ENCODE peak calls at places on chromosomes 4 and X, in four cellular contexts. T is WTC11, R is HepG2, U is K562. C is an unnamed sample.

GRCh38 chrX:45710081-45710801 is 509.6 kb upstream of the DIPK2B start:
- DNase-seq in T (no peak), R (no peak), U (no peak), C (peak)

GRCh38 chr4:136908122-136908521 is 624.2 kb downstream of the PCDH18 start:
- DNase-seq in T (no peak), R (no peak), U (no peak), C (no peak)

GRCh38 chrX:155263854-155264628 is at the start of gene RAB39B:
- DNase-seq in T (peak), R (peak), U (no peak), C (peak)

GRCh38 chr4:169854090-169854489 is 96.3 kb upstream of the HPF1 start:
- DNase-seq in T (peak), R (no peak), U (no peak), C (no peak)

GRCh38 chr4:139918994-139919393 is 235.0 kb downstream of the MAML3 start:
- DNase-seq in T (no peak), R (no peak), U (no peak), C (no peak)

GRCh38 chrX:140971385-140971784 is 31.0 kb upstream of the SPANXB1 start:
- DNase-seq in T (no peak), R (no peak), U (no peak), C (no peak)

GRCh38 chrX:133913009-133913408 is 72.4 kb downstream of the GPC3 start:
- DNase-seq in T (no peak), R (no peak), U (no peak), C (no peak)

GRCh38 chr4:73673286-73673685 is 53.0 kb upstream of the RASSF6 start:
- DNase-seq in T (no peak), R (no peak), U (no peak), C (no peak)

GRCh38 chrX:154986826-154987575 is 35.5 kb downstream of the F8 start:
- DNase-seq in T (no peak), R (no peak), U (no peak), C (no peak)

GRCh38 chr4:43886196-43886595 is 562.4 kb downstream of the KCTD8 start:
- DNase-seq in T (no peak), R (no peak), U (no peak), C (no peak)

GRCh38 chr4:168440442-168441264 is 39.6 kb downstream of the DDX60L start:
- DNase-seq in T (no peak), R (no peak), U (no peak), C (peak)

GRCh38 chr4:164700471-164700870 is 53.5 kb upstream of the SMIM31 start:
- DNase-seq in T (peak), R (peak), U (no peak), C (no peak)

GRCh38 chrX:39705299-39705698 is 392.5 kb downstream of the BCOR start:
- DNase-seq in T (no peak), R (no peak), U (no peak), C (no peak)

GRCh38 chrX:153416781-153417180 is 5.5 kb downstream of the ZFP92 start:
- DNase-seq in T (no peak), R (no peak), U (peak), C (no peak)

GRCh38 chr4:102639602-102640001 is 121.2 kb downstream of the MANBA start:
- DNase-seq in T (no peak), R (no peak), U (no peak), C (no peak)

GRCh38 chr4:83535520-83535944 is 376 bp upstream of the GPAT3 start:
- DNase-seq in T (peak), R (peak), U (no peak), C (no peak)

GRCh38 chr4:147754037-147754445 is 22.2 kb downstream of the ARHGAP10 start:
- DNase-seq in T (no peak), R (no peak), U (no peak), C (no peak)

GRCh38 chrX:150692837-150693781 is at the start of gene MTMR1:
- DNase-seq in T (no peak), R (no peak), U (peak), C (no peak)

GRCh38 chrX:134933911-134934310 is 56.9 kb upstream of the SMIM10 start:
- DNase-seq in T (no peak), R (no peak), U (no peak), C (no peak)

GRCh38 chr4:76147454-76148141 is 599 bp downstream of the NUP54 start:
- DNase-seq in T (peak), R (peak), U (peak), C (peak)

GRCh38 chr4:87848622-87849351 is 16.0 kb downstream of the MEPE start:
- DNase-seq in T (peak), R (peak), U (peak), C (no peak)

GRCh38 chr4:7904108-7904516 is 35.5 kb downstream of the AFAP1 start:
- DNase-seq in T (no peak), R (no peak), U (no peak), C (no peak)

GRCh38 chrX:68821616-68822015 is 7.2 kb upstream of the EFNB1 start:
- DNase-seq in T (no peak), R (no peak), U (no peak), C (no peak)

GRCh38 chr4:104429150-104429741 is 65.4 kb downstream of the CXXC4 start:
- DNase-seq in T (no peak), R (no peak), U (no peak), C (no peak)

GRCh38 chr4:99943904-99944437 is 2.4 kb downstream of the DNAJB14 start:
- DNase-seq in T (no peak), R (no peak), U (no peak), C (no peak)

GRCh38 chr4:99947608-99948007 is 1.2 kb upstream of the DNAJB14 start:
- DNase-seq in T (no peak), R (no peak), U (no peak), C (no peak)

GRCh38 chr4:99945718-99946345 is 586 bp downstream of the DNAJB14 start:
- DNase-seq in T (peak), R (peak), U (peak), C (no peak)

GRCh38 chr4:99947190-99947578 is 766 bp upstream of the DNAJB14 start:
- DNase-seq in T (no peak), R (no peak), U (no peak), C (no peak)

DNA sequence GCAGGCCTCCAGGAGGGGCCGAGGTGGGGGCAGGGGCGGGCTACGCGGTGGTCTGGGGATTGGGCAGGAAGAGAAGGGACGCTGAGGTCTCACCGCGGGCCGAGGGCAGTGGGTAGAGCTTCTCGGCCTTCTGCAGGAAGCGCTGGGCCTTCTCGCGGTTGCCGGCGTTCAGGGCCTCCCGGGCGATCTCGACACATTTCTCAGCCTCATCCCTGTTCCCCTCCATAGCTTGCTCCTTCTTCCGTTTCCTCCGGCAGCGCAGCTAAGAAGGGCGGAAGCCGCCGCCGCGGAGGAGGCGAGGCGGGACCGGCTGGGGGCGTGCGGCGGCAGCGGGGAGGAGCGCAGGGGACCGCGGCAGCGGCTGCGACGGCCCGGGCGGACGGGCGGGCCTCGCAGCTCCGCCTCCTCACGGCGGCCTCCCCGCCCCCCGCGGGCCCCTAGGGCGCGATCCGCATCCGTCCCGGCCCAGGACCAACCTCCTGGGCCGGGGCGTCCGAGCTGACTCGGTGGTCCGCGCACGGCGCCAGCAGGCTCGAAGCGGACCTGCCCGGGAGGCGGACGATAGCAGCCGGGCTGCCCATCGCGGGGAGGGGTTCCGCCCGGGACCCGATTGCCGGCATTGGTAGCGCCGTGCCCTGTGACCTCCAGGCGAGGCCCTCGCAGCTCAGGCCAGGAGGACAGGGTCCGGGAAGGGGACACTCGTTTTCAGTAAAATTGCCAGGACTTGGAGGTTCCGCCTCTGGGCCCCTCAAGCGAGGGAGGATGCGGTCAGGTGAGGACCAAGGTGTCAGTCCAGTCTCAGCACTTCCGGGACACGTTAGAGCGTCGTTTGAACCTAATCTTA is at the start of gene DNAJB14:
- DNase-seq in T (peak), R (peak), U (peak), C (no peak)
- TF ChIP-seq CTCF in T (no peak), R (peak), U (peak), C (no peak)

GRCh38 chr4:1854752-1855151 is 1.2 kb downstream of the LETM1 start:
- DNase-seq in T (no peak), R (no peak), U (no peak), C (no peak)

GRCh38 chr4:1852904-1853623 is 2.9 kb downstream of the LETM1 start:
- DNase-seq in T (no peak), R (no peak), U (peak), C (no peak)

GRCh38 chr4:1850276-1850675 is 5.7 kb downstream of the LETM1 start:
- DNase-seq in T (no peak), R (no peak), U (no peak), C (no peak)

GRCh38 chr4:1851575-1852415 is 4.2 kb downstream of the LETM1 start:
- DNase-seq in T (no peak), R (no peak), U (peak), C (no peak)

DNA sequence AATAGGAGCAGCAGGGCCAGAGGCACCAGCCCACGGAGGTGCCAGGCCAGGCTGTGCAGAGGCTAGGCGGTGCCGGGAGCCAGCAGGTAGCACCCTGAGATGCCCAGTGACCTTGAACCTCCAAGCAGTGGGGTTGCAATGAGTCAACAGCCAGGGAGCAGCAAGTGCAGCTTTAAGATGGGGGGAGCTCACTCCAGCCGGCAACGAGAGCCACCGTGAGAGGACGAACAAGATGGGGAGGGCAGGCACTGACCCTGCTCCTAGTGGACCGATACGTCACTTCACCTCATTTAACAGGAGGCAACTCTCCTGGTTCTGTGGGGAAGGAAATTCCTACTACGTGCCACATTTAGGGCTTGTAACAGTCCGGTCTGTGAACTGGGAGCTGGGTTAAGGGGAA is 4.8 kb downstream of the LETM1 start:
- DNase-seq in T (no peak), R (no peak), U (peak), C (no peak)
- TF ChIP-seq NR2C2 in T (no peak), R (no peak), U (no peak), C (no peak)

GRCh38 chr4:130233377-130234047 is 1137.6 kb downstream of the C4orf33 start:
- DNase-seq in T (no peak), R (no peak), U (no peak), C (peak)
- TF ChIP-seq CTCF in T (no peak), R (no peak), U (no peak), C (no peak)

GRCh38 chrX:24479924-24480722 is 15.0 kb downstream of the PDK3 start:
- DNase-seq in T (no peak), R (no peak), U (no peak), C (peak)
- TF ChIP-seq NR2C2 in T (no peak), R (no peak), U (no peak), C (no peak)

DNA sequence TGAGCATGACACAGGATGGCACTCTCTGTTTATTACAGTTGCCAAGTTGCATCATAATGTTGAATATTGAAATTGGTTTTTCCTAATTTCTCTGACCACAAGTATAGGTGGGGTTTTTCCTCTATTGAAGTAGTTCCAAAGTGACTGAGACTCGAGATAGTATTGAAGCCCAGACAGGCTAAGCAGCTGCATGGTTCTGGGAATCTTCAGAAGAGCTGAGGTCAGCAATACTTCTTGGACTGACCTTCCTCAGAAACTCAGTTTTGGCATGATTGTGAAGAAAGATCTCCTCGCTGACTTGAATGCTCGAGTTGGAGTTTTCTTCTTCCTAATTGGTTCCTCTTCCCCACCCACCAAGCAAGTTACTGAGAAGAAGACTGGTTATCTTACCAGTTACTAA is 91.0 kb downstream of the P2RY10 start:
- DNase-seq in T (no peak), R (no peak), U (no peak), C (no peak)
- TF ChIP-seq CTCF in T (no peak), R (no peak), U (no peak), C (no peak)

DNA sequence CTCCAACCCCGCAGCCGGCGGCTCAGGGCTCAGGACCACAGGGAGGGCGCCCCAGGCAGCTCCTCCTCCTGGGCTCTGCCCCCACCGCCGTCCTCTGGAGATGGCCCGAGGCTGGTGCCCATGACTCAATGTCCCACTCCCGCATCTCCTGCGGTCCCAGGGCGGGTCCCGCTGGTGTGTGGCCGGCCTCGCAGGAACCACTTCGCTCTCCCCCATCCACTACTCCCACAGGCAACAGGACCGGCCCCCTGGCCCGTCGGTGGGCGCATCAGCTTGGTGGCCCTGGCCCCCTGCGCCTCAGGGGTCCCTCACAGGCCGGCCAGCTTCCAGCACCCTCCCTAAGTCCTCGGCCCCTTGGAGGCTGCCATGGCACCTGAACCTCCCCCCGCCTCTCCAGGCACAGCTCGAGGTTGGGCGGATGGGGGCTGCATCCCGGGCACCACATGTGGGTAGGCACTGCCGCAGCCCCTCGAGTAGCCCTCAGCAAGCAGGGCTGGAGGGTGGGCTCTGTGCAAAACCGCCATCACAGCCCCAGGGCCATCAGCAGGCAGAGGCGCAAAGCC is 22.8 kb upstream of the SPON2 start:
- DNase-seq in T (peak), R (no peak), U (no peak), C (no peak)
- TF ChIP-seq NR2C2 in T (no peak), R (no peak), U (no peak), C (no peak)

GRCh38 chr4:22486276-22486675 is 29.6 kb downstream of the ADGRA3 start:
- DNase-seq in T (no peak), R (no peak), U (no peak), C (no peak)

GRCh38 chr4:22480928-22481327 is 34.9 kb downstream of the ADGRA3 start:
- DNase-seq in T (no peak), R (no peak), U (no peak), C (no peak)

GRCh38 chr4:22485751-22486150 is 30.1 kb downstream of the ADGRA3 start:
- DNase-seq in T (no peak), R (no peak), U (no peak), C (no peak)

GRCh38 chr4:22482250-22483127 is 33.4 kb downstream of the ADGRA3 start:
- DNase-seq in T (no peak), R (no peak), U (no peak), C (no peak)

GRCh38 chr4:22483551-22483981 is 32.3 kb downstream of the ADGRA3 start:
- DNase-seq in T (no peak), R (no peak), U (no peak), C (peak)
- TF ChIP-seq CTCF in T (no peak), R (no peak), U (no peak), C (no peak)

DNA sequence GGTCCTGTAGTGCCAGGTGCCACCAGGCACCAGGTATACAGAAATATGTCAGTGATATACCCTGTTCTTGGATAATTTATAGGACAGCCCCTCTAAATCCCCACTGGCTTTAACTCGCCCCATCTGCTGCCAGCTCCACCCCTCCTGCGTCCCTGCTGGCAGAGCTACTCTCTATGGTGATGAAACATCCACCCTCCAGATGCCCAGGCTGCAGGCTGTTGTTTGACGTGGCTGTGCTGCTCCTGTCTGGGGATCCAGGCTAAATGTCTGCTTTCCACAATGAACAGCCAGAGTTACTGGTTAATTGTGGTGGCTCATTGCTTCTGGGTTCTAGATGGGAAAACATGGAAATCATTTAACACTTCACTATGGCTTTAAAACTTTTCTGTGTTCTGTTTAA is 12.9 kb downstream of the NHSL2 start:
- DNase-seq in T (no peak), R (no peak), U (no peak), C (no peak)
- TF ChIP-seq NR2C2 in T (no peak), R (no peak), U (no peak), C (no peak)

C was measured in GM12878.